ENCODE peak calls at places on chromosomes 16 and 17, in six cellular contexts. G, J, Y, T, U and S are unnamed samples. For H3K36me3 and H3K4me1, the result is how much of the 10 kb centered on the place peaks cover.

GRCh38 chr17:65228287-65228686 is 91.1 kb downstream of the RGS9 start:
- DNase-seq in G (no peak), J (no peak), Y (no peak), T (no peak), U (no peak), S (no peak)

GRCh38 chr17:8658800-8659199 is 28.3 kb upstream of the MYH10 start:
- DNase-seq in G (no peak), J (no peak), Y (no peak), T (no peak), U (no peak), S (no peak)

GRCh38 chr17:78935419-78936323 is 10.5 kb upstream of the TIMP2 start:
- DNase-seq in G (peak), J (peak), Y (no peak), T (no peak), U (no peak), S (no peak)

GRCh38 chr17:73069164-73069774 is 23.2 kb downstream of the SLC39A11 start:
- DNase-seq in G (no peak), J (peak), Y (no peak), T (no peak), U (no peak), S (no peak)

GRCh38 chr17:69575346-69575761 is 160.9 kb downstream of the MAP2K6 start:
- DNase-seq in G (no peak), J (peak), Y (peak), T (no peak), U (no peak), S (no peak)

GRCh38 chr16:65936096-65936495 is 430.4 kb upstream of the CDH5 start:
- DNase-seq in G (no peak), J (no peak), Y (no peak), T (no peak), U (no peak), S (no peak)

GRCh38 chr17:45440161-45440859 is 7.6 kb upstream of the ARHGAP27 start:
- DNase-seq in G (peak), J (peak), Y (no peak), T (peak), U (peak), S (peak)

GRCh38 chr16:2171601-2172178 is 16.1 kb downstream of the TRAF7 start:
- DNase-seq in G (no peak), J (no peak), Y (no peak), T (peak), U (no peak), S (no peak)

GRCh38 chr16:2096853-2097620 is 38.7 kb downstream of the PKD1 start:
- DNase-seq in G (no peak), J (no peak), Y (no peak), T (no peak), U (no peak), S (no peak)

GRCh38 chr17:57599271-57600045 is 145.6 kb downstream of the CCDC182 start:
- DNase-seq in G (no peak), J (no peak), Y (no peak), T (no peak), U (no peak), S (peak)

GRCh38 chr17:82844796-82845162 is 5.0 kb upstream of the ZNF750 start:
- DNase-seq in G (no peak), J (no peak), Y (no peak), T (no peak), U (no peak), S (no peak)

GRCh38 chr16:9136596-9136995 is 45.2 kb downstream of the HAPSTR1 start:
- DNase-seq in G (peak), J (no peak), Y (no peak), T (no peak), U (no peak), S (peak)

GRCh38 chr17:28133562-28133970 is 91.1 kb downstream of the NLK start:
- DNase-seq in G (no peak), J (peak), Y (no peak), T (no peak), U (no peak), S (no peak)

GRCh38 chr16:17301593-17302135 is 169.1 kb downstream of the XYLT1 start:
- DNase-seq in G (no peak), J (no peak), Y (no peak), T (peak), U (no peak), S (no peak)

GRCh38 chr16:69187891-69188451 is 1.0 kb downstream of the SNTB2 start:
- DNase-seq in G (peak), J (peak), Y (peak), T (peak), U (peak), S (peak)

GRCh38 chr17:27424941-27425340 is 31.3 kb upstream of the KSR1 start:
- DNase-seq in G (no peak), J (no peak), Y (no peak), T (no peak), U (no peak), S (peak)

GRCh38 chr17:4703330-4703691 is 626 bp downstream of the PELP1 start:
- DNase-seq in G (no peak), J (no peak), Y (no peak), T (no peak), U (no peak), S (no peak)

GRCh38 chr16:84924339-84925091 is 86.8 kb downstream of the ZDHHC7 start:
- DNase-seq in G (no peak), J (peak), Y (peak), T (peak), U (peak), S (no peak)

GRCh38 chr16:4865231-4865860 is 18.1 kb downstream of the UBN1 start:
- DNase-seq in G (no peak), J (no peak), Y (no peak), T (no peak), U (no peak), S (no peak)

GRCh38 chr17:70195091-70195490 is 25.8 kb downstream of the KCNJ2 start:
- DNase-seq in G (no peak), J (no peak), Y (no peak), T (no peak), U (no peak), S (no peak)

GRCh38 chr16:77849640-77850258 is 61.4 kb downstream of the VAT1L start:
- DNase-seq in G (no peak), J (no peak), Y (no peak), T (no peak), U (no peak), S (no peak)

GRCh38 chr17:82419471-82419995 is 1.1 kb upstream of the OGFOD3 start:
- DNase-seq in G (no peak), J (peak), Y (no peak), T (peak), U (no peak), S (no peak)

GRCh38 chr16:8070501-8070900 is 519.8 kb downstream of the TMEM114 start:
- DNase-seq in G (no peak), J (no peak), Y (no peak), T (no peak), U (no peak), S (no peak)

GRCh38 chr16:13936596-13937081 is 16.7 kb downstream of the ERCC4 start:
- DNase-seq in G (no peak), J (peak), Y (no peak), T (no peak), U (no peak), S (no peak)

GRCh38 chr17:68718924-68719323 is 117.8 kb upstream of the FAM20A start:
- DNase-seq in G (no peak), J (no peak), Y (no peak), T (no peak), U (no peak), S (no peak)

GRCh38 chr16:68444058-68444657 is 4.2 kb downstream of the SMPD3 start:
- DNase-seq in G (no peak), J (peak), Y (peak), T (peak), U (peak), S (no peak)

GRCh38 chr17:973053-973452 is 6.5 kb downstream of the NXN start:
- DNase-seq in G (no peak), J (no peak), Y (no peak), T (no peak), U (peak), S (no peak)

GRCh38 chr16:9370071-9370491 is 278.6 kb downstream of the HAPSTR1 start:
- DNase-seq in G (no peak), J (no peak), Y (peak), T (no peak), U (peak), S (no peak)

GRCh38 chr16:84999200-84999599 is 12.1 kb downstream of the ZDHHC7 start:
- DNase-seq in G (no peak), J (no peak), Y (no peak), T (no peak), U (no peak), S (no peak)

GRCh38 chr17:872843-873242 is 90.7 kb downstream of the MRM3 start:
- DNase-seq in G (no peak), J (no peak), Y (no peak), T (no peak), U (no peak), S (no peak)

GRCh38 chr17:9772658-9773057 is 18.7 kb downstream of the DHRS7C start:
- DNase-seq in G (no peak), J (no peak), Y (no peak), T (no peak), U (no peak), S (no peak)

GRCh38 chr17:48406936-48407567 is 23.0 kb downstream of the SKAP1 start:
- DNase-seq in G (no peak), J (no peak), Y (no peak), T (no peak), U (no peak), S (no peak)

GRCh38 chr17:49597438-49597837 is 21.8 kb downstream of the NXPH3 start:
- DNase-seq in G (no peak), J (no peak), Y (no peak), T (no peak), U (no peak), S (no peak)
- H3K36me3 ChIP-seq in G (half or more), J (under half), Y (half or more), T (under half), U (under half), S (half or more)

DNA sequence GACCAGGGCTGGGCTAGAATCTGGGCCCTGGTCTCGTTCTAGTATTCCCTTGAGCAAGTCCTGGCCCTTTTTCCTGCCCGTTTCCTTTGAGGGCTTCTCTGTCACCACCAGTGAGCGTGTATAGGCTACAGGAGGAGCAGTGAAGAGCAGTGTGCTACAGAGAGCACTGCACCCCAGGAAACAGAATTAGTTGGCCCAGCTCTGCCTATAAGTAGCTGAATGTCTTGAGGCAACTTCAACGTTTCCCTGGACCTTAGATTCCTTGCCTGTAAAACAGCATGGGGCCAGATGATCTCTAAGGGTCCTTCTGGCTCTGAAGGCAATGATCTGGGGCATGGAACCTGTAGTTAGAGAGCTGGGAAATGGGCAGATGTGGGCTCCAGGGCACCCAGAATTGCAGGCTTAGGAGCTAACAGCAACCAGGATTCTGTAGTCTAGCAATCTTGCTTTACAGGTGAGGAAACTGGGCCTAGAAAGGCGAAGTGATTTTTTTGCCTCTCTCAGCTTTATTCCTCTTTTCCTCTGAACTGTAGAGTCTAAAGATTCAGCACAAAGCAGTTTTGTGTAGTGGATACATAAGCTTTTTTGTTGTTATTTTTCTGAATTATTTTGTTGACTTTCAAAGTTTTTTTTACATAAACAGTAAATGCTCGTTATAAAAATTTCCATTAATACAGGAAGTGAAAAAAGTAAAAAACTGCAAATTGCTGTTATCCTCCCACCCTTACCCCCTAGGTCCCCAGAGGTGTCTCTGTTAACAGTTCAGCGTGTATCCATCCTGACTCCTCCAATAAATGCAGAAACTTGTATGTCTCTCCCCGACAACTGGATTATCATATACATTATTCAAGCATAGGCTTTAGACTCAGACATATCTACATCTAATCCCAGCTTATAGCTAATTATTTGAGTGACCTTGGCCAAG is 1.7 kb upstream of the MYL4 start:
- DNase-seq in G (no peak), J (no peak), Y (no peak), T (no peak), U (no peak), S (no peak)
- H3K4me1 ChIP-seq in G (under half), J (under half), Y (under half), T (under half), U (under half), S (under half)

GRCh38 chr17:76744747-76745146 is 6.8 kb downstream of the MFSD11 start:
- DNase-seq in G (no peak), J (no peak), Y (no peak), T (no peak), U (no peak), S (no peak)
- H3K36me3 ChIP-seq in G (half or more), J (under half), Y (half or more), T (under half), U (under half), S (half or more)

GRCh38 chr16:31388535-31388934 is 4.6 kb upstream of the ITGAD start:
- DNase-seq in G (no peak), J (no peak), Y (no peak), T (no peak), U (no peak), S (no peak)

GRCh38 chr16:31386157-31386984 is 6.8 kb upstream of the ITGAD start:
- DNase-seq in G (no peak), J (no peak), Y (no peak), T (peak), U (peak), S (no peak)

GRCh38 chr16:31385680-31386079 is 7.5 kb upstream of the ITGAD start:
- DNase-seq in G (no peak), J (no peak), Y (no peak), T (peak), U (no peak), S (no peak)

GRCh38 chr16:31393056-31393455 is at the start of gene ITGAD:
- DNase-seq in G (no peak), J (no peak), Y (no peak), T (no peak), U (no peak), S (no peak)

GRCh38 chr16:31390504-31391043 is 2.6 kb upstream of the ITGAD start:
- DNase-seq in G (no peak), J (no peak), Y (no peak), T (no peak), U (no peak), S (no peak)
- H3K4me1 ChIP-seq in G (under half), J (under half), Y (under half), T (under half), U (under half), S (under half)

GRCh38 chr17:80737106-80738019 is 192.7 kb downstream of the RPTOR start:
- DNase-seq in G (no peak), J (no peak), Y (no peak), T (no peak), U (peak), S (no peak)
- H3K36me3 ChIP-seq in G (under half), J (under half), Y (under half), T (under half), U (under half), S (under half)

GRCh38 chr17:41775394-41776226 is 10.9 kb downstream of the JUP start:
- DNase-seq in G (no peak), J (no peak), Y (peak), T (peak), U (peak), S (no peak)
- H3K4me1 ChIP-seq in G (half or more), J (under half), Y (half or more), T (under half), U (half or more), S (half or more)

GRCh38 chr16:11047939-11048500 is 103.7 kb downstream of the CLEC16A start:
- DNase-seq in G (no peak), J (no peak), Y (no peak), T (no peak), U (no peak), S (no peak)

GRCh38 chr16:11047057-11047456 is 102.7 kb downstream of the CLEC16A start:
- DNase-seq in G (no peak), J (peak), Y (no peak), T (no peak), U (no peak), S (no peak)

GRCh38 chr16:11042205-11042604 is 97.8 kb downstream of the CLEC16A start:
- DNase-seq in G (no peak), J (no peak), Y (no peak), T (no peak), U (no peak), S (no peak)

GRCh38 chr16:11045846-11046245 is 101.5 kb downstream of the CLEC16A start:
- DNase-seq in G (no peak), J (peak), Y (no peak), T (no peak), U (no peak), S (no peak)

DNA sequence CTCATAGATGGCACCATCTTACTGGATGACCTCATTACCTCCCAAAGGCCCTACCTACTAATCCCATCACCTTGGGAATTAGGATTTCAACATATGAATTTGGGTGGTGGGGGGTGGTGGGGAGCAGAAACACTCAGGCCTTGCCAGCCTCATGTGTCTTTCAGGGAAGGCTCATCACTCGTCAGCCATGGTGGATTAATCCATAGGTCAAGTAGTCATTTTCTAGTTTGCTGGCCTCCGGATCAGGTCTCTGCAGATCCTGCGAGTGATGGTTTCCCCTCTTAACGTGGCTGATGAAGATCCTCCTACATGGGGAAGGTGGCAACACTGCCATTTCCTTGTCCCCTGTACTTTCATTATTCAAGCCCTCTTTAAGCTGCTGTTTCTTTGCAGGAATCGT is 101.1 kb downstream of the CLEC16A start:
- DNase-seq in G (no peak), J (no peak), Y (no peak), T (no peak), U (no peak), S (no peak)
- H3K36me3 ChIP-seq in G (half or more), J (under half), Y (half or more), T (under half), U (under half), S (half or more)

GRCh38 chr16:12879812-12880211 is 21.6 kb upstream of the SHISA9 start:
- DNase-seq in G (no peak), J (no peak), Y (no peak), T (no peak), U (no peak), S (no peak)
- H3K4me1 ChIP-seq in G (under half), J (under half), Y (under half), T (under half), U (under half), S (under half)

DNA sequence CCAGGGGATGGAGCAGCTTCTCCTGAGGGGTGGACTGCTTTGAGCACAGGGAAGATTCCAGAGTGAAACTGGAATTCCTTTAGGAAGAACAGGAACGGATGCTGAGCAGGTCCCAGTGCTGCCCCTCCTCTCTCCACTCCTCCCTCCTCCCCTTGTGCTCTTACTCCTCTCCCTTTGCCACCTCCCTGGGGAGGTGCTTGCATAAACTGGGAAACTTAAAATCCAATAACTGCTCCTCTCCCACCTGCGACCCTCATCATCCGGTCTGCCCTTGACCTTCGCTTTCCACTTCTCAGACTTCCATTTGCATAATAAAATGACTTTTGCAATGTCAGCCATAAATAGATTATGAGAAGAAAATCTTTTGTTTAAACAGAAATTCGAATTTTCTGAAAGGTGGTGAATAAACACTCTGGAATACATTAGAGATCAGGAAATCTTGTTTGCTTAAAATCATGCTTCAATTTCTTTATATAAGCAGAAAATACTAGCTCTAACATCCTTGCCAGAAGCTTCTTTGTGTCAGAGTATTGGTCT is 23.7 kb downstream of the HSBP1 start:
- DNase-seq in G (no peak), J (no peak), Y (no peak), T (no peak), U (peak), S (no peak)
- H3K36me3 ChIP-seq in G (under half), J (under half), Y (under half), T (under half), U (under half), S (under half)

GRCh38 chr17:40340880-40341807 is 23.4 kb downstream of the GJD3 start:
- DNase-seq in G (peak), J (peak), Y (peak), T (peak), U (peak), S (peak)
- H3K4me1 ChIP-seq in G (half or more), J (under half), Y (half or more), T (under half), U (under half), S (half or more)